ENCODE peak calls at places on chromosomes 16 and 17, in seven cellular contexts. U, J, G, R, P, V and Q are unnamed samples.

GRCh38 chr16:85637808-85638186 is 24.7 kb downstream of the GSE1 start:
- DNase-seq in V (no peak), G (no peak), P (no peak), U (no peak), J (no peak), R (no peak), Q (no peak)

GRCh38 chr16:243348-243747 is 8.7 kb downstream of the FAM234A start:
- DNase-seq in J (no peak), V (no peak), P (no peak), U (no peak), G (no peak), R (no peak), Q (no peak)

GRCh38 chr16:19242987-19243386 is 42.5 kb upstream of the CLEC19A start:
- DNase-seq in G (no peak), R (no peak), U (no peak), V (no peak), P (no peak), J (no peak), Q (no peak)

GRCh38 chr16:50900391-50900942 is 158.6 kb downstream of the CYLD start:
- DNase-seq in U (no peak), P (no peak), R (no peak), J (no peak), V (no peak), G (no peak), Q (no peak)

GRCh38 chr16:69187387-69187890 is 475 bp downstream of the SNTB2 start:
- DNase-seq in V (no peak), U (peak; percentile 72), G (peak; percentile 63), P (peak; percentile 82), J (peak; percentile 38), R (peak; percentile 87), Q (peak; percentile 14)

GRCh38 chr17:66752411-66752810 is 82.5 kb upstream of the CACNG5 start:
- DNase-seq in G (no peak), U (no peak), V (no peak), R (no peak), P (no peak), J (no peak), Q (no peak)

GRCh38 chr17:78143214-78144145 is 2.7 kb upstream of the C17orf99 start:
- DNase-seq in P (no peak), V (no peak), U (no peak), R (no peak), J (no peak), G (no peak), Q (no peak)

GRCh38 chr17:20218231-20218630 is 209.1 kb downstream of the SPECC1 start:
- DNase-seq in P (no peak), J (no peak), G (no peak), R (no peak), V (no peak), U (no peak), Q (no peak)

GRCh38 chr16:49428808-49429207 is 55.2 kb downstream of the C16orf78 start:
- DNase-seq in J (no peak), U (no peak), R (no peak), G (no peak), P (no peak), V (no peak), Q (no peak)

GRCh38 chr16:70377782-70378181 is 31.1 kb downstream of the DDX19A start:
- DNase-seq in G (no peak), U (no peak), J (no peak), P (no peak), V (no peak), R (no peak), Q (no peak)

GRCh38 chr16:56068314-56068713 is 123.0 kb upstream of the GNAO1 start:
- DNase-seq in P (no peak), J (no peak), G (peak; percentile 10), V (no peak), U (no peak), R (no peak), Q (no peak)